ENCODE peak calls at places on chromosome 11, in ten cellular contexts. One of them, this sample, is unnamed.

GRCh38 chr11:109940816-109941215 is 152.4 kb upstream of the ZC3H12C start:
- DNase-seq in PC-3: peak
- DNase-seq in GM12865: peak
- DNase-seq in KBM-7: no peak
- DNase-seq in RWPE1: peak
- DNase-seq in frontal cortex: no peak
- DNase-seq in naive thymus-derived CD8-positive, alpha-beta T cell: no peak
- DNase-seq in A549: peak
- DNase-seq in stimulated activated CD8-positive, alpha-beta memory T cell treated with anti-CD3 and anti-CD28 coated beads, Interleukin-12 subunit alpha, Interleukin-12 subunit beta, amount 100 ng/mL, for 4 hours: no peak
- DNase-seq in memory B cell: no peak
- DNase-seq in this sample: no peak

GRCh38 chr11:91394073-91394717 is 830.4 kb upstream of the FAT3 start:
- DNase-seq in naive thymus-derived CD8-positive, alpha-beta T cell: no peak
- DNase-seq in A549: peak
- DNase-seq in RWPE1: no peak
- DNase-seq in KBM-7: no peak
- DNase-seq in memory B cell: no peak
- DNase-seq in GM12865: no peak
- DNase-seq in PC-3: no peak
- DNase-seq in stimulated activated CD8-positive, alpha-beta memory T cell treated with anti-CD3 and anti-CD28 coated beads, Interleukin-12 subunit alpha, Interleukin-12 subunit beta, amount 100 ng/mL, for 4 hours: no peak
- DNase-seq in frontal cortex: no peak
- DNase-seq in this sample: no peak

GRCh38 chr11:45657496-45658260 is 7.7 kb downstream of the CHST1 start:
- DNase-seq in frontal cortex: no peak
- DNase-seq in PC-3: no peak
- DNase-seq in GM12865: no peak
- DNase-seq in RWPE1: no peak
- DNase-seq in KBM-7: no peak
- DNase-seq in stimulated activated CD8-positive, alpha-beta memory T cell treated with anti-CD3 and anti-CD28 coated beads, Interleukin-12 subunit alpha, Interleukin-12 subunit beta, amount 100 ng/mL, for 4 hours: no peak
- DNase-seq in naive thymus-derived CD8-positive, alpha-beta T cell: no peak
- DNase-seq in A549: no peak
- DNase-seq in memory B cell: no peak
- DNase-seq in this sample: no peak

GRCh38 chr11:118497831-118498230 is 29.4 kb upstream of the TTC36 start:
- DNase-seq in frontal cortex: no peak
- DNase-seq in stimulated activated CD8-positive, alpha-beta memory T cell treated with anti-CD3 and anti-CD28 coated beads, Interleukin-12 subunit alpha, Interleukin-12 subunit beta, amount 100 ng/mL, for 4 hours: no peak
- DNase-seq in naive thymus-derived CD8-positive, alpha-beta T cell: no peak
- DNase-seq in PC-3: peak
- DNase-seq in RWPE1: no peak
- DNase-seq in GM12865: no peak
- DNase-seq in memory B cell: no peak
- DNase-seq in KBM-7: no peak
- DNase-seq in A549: no peak
- DNase-seq in this sample: no peak

GRCh38 chr11:6203327-6203726 is 2.0 kb upstream of the C11orf42 start:
- DNase-seq in memory B cell: no peak
- DNase-seq in KBM-7: no peak
- DNase-seq in A549: no peak
- DNase-seq in frontal cortex: no peak
- DNase-seq in stimulated activated CD8-positive, alpha-beta memory T cell treated with anti-CD3 and anti-CD28 coated beads, Interleukin-12 subunit alpha, Interleukin-12 subunit beta, amount 100 ng/mL, for 4 hours: no peak
- DNase-seq in RWPE1: no peak
- DNase-seq in GM12865: peak
- DNase-seq in naive thymus-derived CD8-positive, alpha-beta T cell: no peak
- DNase-seq in PC-3: no peak
- DNase-seq in this sample: no peak

GRCh38 chr11:35170503-35170902 is 31.5 kb downstream of the CD44 start:
- DNase-seq in PC-3: no peak
- DNase-seq in frontal cortex: no peak
- DNase-seq in memory B cell: no peak
- DNase-seq in stimulated activated CD8-positive, alpha-beta memory T cell treated with anti-CD3 and anti-CD28 coated beads, Interleukin-12 subunit alpha, Interleukin-12 subunit beta, amount 100 ng/mL, for 4 hours: no peak
- DNase-seq in GM12865: no peak
- DNase-seq in A549: no peak
- DNase-seq in RWPE1: no peak
- DNase-seq in naive thymus-derived CD8-positive, alpha-beta T cell: no peak
- DNase-seq in KBM-7: no peak
- DNase-seq in this sample: no peak

GRCh38 chr11:68012044-68012842 is 2.1 kb downstream of the ALDH3B1 start:
- DNase-seq in frontal cortex: no peak
- DNase-seq in A549: peak
- DNase-seq in stimulated activated CD8-positive, alpha-beta memory T cell treated with anti-CD3 and anti-CD28 coated beads, Interleukin-12 subunit alpha, Interleukin-12 subunit beta, amount 100 ng/mL, for 4 hours: no peak
- DNase-seq in PC-3: peak
- DNase-seq in GM12865: no peak
- DNase-seq in RWPE1: no peak
- DNase-seq in memory B cell: no peak
- DNase-seq in KBM-7: no peak
- DNase-seq in naive thymus-derived CD8-positive, alpha-beta T cell: no peak
- DNase-seq in this sample: no peak

GRCh38 chr11:45918331-45918941 is 759 bp upstream of the PEX16 start:
- DNase-seq in stimulated activated CD8-positive, alpha-beta memory T cell treated with anti-CD3 and anti-CD28 coated beads, Interleukin-12 subunit alpha, Interleukin-12 subunit beta, amount 100 ng/mL, for 4 hours: peak
- DNase-seq in frontal cortex: peak
- DNase-seq in KBM-7: peak
- DNase-seq in RWPE1: peak
- DNase-seq in GM12865: peak
- DNase-seq in naive thymus-derived CD8-positive, alpha-beta T cell: peak
- DNase-seq in A549: peak
- DNase-seq in memory B cell: no peak
- DNase-seq in PC-3: peak
- DNase-seq in this sample: peak

GRCh38 chr11:66415423-66415822 is 5.4 kb upstream of the NPAS4 start:
- DNase-seq in frontal cortex: no peak
- DNase-seq in RWPE1: no peak
- DNase-seq in GM12865: no peak
- DNase-seq in naive thymus-derived CD8-positive, alpha-beta T cell: no peak
- DNase-seq in A549: no peak
- DNase-seq in memory B cell: no peak
- DNase-seq in KBM-7: no peak
- DNase-seq in PC-3: no peak
- DNase-seq in stimulated activated CD8-positive, alpha-beta memory T cell treated with anti-CD3 and anti-CD28 coated beads, Interleukin-12 subunit alpha, Interleukin-12 subunit beta, amount 100 ng/mL, for 4 hours: no peak
- DNase-seq in this sample: no peak

GRCh38 chr11:132874638-132875037 is 657.7 kb downstream of the OPCML start:
- DNase-seq in RWPE1: no peak
- DNase-seq in A549: peak
- DNase-seq in KBM-7: no peak
- DNase-seq in stimulated activated CD8-positive, alpha-beta memory T cell treated with anti-CD3 and anti-CD28 coated beads, Interleukin-12 subunit alpha, Interleukin-12 subunit beta, amount 100 ng/mL, for 4 hours: no peak
- DNase-seq in GM12865: no peak
- DNase-seq in PC-3: peak
- DNase-seq in frontal cortex: no peak
- DNase-seq in memory B cell: no peak
- DNase-seq in naive thymus-derived CD8-positive, alpha-beta T cell: no peak
- DNase-seq in this sample: no peak